ENCODE peak calls at places on chromosomes 11 and 22, in eight cellular contexts. Q is endothelial cell of umbilical vein, Y is HCT116, A is H1, L is K562, B is SK-N-SH, O is HepG2, J is GM12878. I is an unnamed sample.

GRCh38 chr11:87212891-87213290 is 175.2 kb downstream of the TMEM135 start:
- DNase-seq in O (no peak), L (no peak), Q (no peak), A (no peak), J (no peak), B (no peak), Y (no peak), I (no peak)

GRCh38 chr11:116707746-116708145 is 65.0 kb downstream of the BUD13 start:
- DNase-seq in A (no peak), L (no peak), B (no peak), Y (no peak), Q (no peak), J (no peak), O (no peak), I (no peak)

GRCh38 chr22:25420925-25421904 is 143.3 kb upstream of the GRK3 start:
- DNase-seq in J (no peak), Y (no peak), B (peak; percentile 64), A (peak; percentile 70), L (no peak), Q (no peak), O (no peak), I (no peak)

GRCh38 chr11:102320679-102321078 is 3.4 kb downstream of the BIRC3 start:
- DNase-seq in Y (no peak), L (no peak), A (no peak), J (no peak), Q (no peak), O (no peak), B (no peak), I (no peak)

GRCh38 chr11:61626580-61627380 is 45.9 kb upstream of the SYT7 start:
- DNase-seq in J (no peak), L (no peak), Q (no peak), A (peak; percentile 71), Y (no peak), B (no peak), O (peak; percentile 34), I (no peak)

GRCh38 chr11:113705871-113706654 is at the start of gene TMPRSS5:
- DNase-seq in B (no peak), O (peak; percentile 62), J (no peak), Q (no peak), L (no peak), Y (no peak), A (no peak), I (no peak)

GRCh38 chr11:34493468-34493867 is 20.1 kb downstream of the ELF5 start:
- DNase-seq in B (no peak), Q (no peak), Y (no peak), O (no peak), L (peak; percentile 25), J (no peak), A (no peak), I (no peak)

GRCh38 chr11:111836766-111837165 is 34.6 kb downstream of the ALG9 start:
- DNase-seq in Q (no peak), O (no peak), Y (no peak), J (peak; percentile 46), B (no peak), A (no peak), L (no peak), I (no peak)

GRCh38 chr11:6285019-6285418 is 25.4 kb downstream of the CCKBR start:
- DNase-seq in O (no peak), B (no peak), L (no peak), J (no peak), Q (no peak), Y (no peak), A (no peak), I (no peak)

GRCh38 chr22:48711031-48711431 is 1116.6 kb downstream of the BRD1 start:
- DNase-seq in Y (no peak), B (no peak), J (no peak), O (no peak), L (no peak), A (no peak), Q (no peak), I (no peak)

GRCh38 chr11:123253909-123254308 is 58.9 kb upstream of the CLMP start:
- DNase-seq in L (no peak), J (no peak), Y (no peak), B (no peak), O (no peak), A (no peak), Q (no peak), I (no peak)

GRCh38 chr11:34613015-34613414 is 7.9 kb upstream of the EHF start:
- DNase-seq in A (no peak), Y (no peak), L (no peak), J (no peak), Q (no peak), O (no peak), B (no peak), I (no peak)

GRCh38 chr22:42310301-42310981 is 40.0 kb upstream of the TCF20 start:
- DNase-seq in B (no peak), L (no peak), Q (no peak), A (no peak), Y (no peak), J (no peak), O (no peak), I (no peak)

GRCh38 chr11:85752890-85753581 is 57.9 kb downstream of the SYTL2 start:
- DNase-seq in J (no peak), A (no peak), Y (no peak), B (no peak), L (no peak), O (no peak), Q (peak; percentile 9), I (peak; percentile 51)

GRCh38 chr11:70503878-70504240 is 105.5 kb downstream of the CTTN start:
- DNase-seq in L (no peak), B (peak; percentile 63), A (no peak), Q (no peak), J (no peak), O (no peak), Y (no peak), I (no peak)

GRCh38 chr11:8809185-8809584 is 101.8 kb upstream of the AKIP1 start:
- DNase-seq in Q (no peak), O (no peak), Y (no peak), A (no peak), J (no peak), B (no peak), L (no peak), I (no peak)

GRCh38 chr11:126109941-126110731 is 47.5 kb upstream of the CDON start:
- DNase-seq in Y (no peak), A (no peak), J (no peak), B (no peak), O (no peak), L (no peak), Q (no peak), I (no peak)

GRCh38 chr11:113173023-113173594 is 141.3 kb upstream of the TTC12 start:
- DNase-seq in L (no peak), O (no peak), A (no peak), J (no peak), B (peak; percentile 62), Q (no peak), Y (no peak), I (peak; percentile 74)

GRCh38 chr11:61512435-61512834 is 3.9 kb downstream of the LRRC10B start:
- DNase-seq in Q (no peak), J (no peak), Y (no peak), A (no peak), L (no peak), B (no peak), O (no peak), I (no peak)

GRCh38 chr11:47267858-47268257 is 2.1 kb upstream of the MADD start:
- DNase-seq in B (no peak), A (no peak), O (no peak), Q (no peak), Y (no peak), L (peak; percentile 24), J (no peak), I (no peak)
- H3K9ac ChIP-seq in B (no peak overlapping the region), A (no peak overlapping the region), O (peak overlapping the region; percentile 73), Q (no peak overlapping the region), Y (no peak overlapping the region), L (peak overlapping the region; percentile 80), J (no peak overlapping the region), I (no peak overlapping the region)

GRCh38 chr22:37633082-37633692 is 6.3 kb upstream of the SH3BP1 start:
- DNase-seq in B (no peak), A (no peak), Y (no peak), O (no peak), L (no peak), Q (no peak), J (peak; percentile 74), I (no peak)

GRCh38 chr22:37634505-37635002 is 4.9 kb upstream of the SH3BP1 start:
- DNase-seq in A (peak; percentile 53), L (peak; percentile 57), Q (no peak), B (peak; percentile 68), J (no peak), O (no peak), Y (no peak), I (no peak)

GRCh38 chr22:37635157-37635556 is 4.3 kb upstream of the SH3BP1 start:
- DNase-seq in O (no peak), A (no peak), J (no peak), B (no peak), L (no peak), Y (no peak), Q (no peak), I (no peak)

GRCh38 chr22:37632174-37633081 is 7.0 kb upstream of the SH3BP1 start:
- DNase-seq in A (no peak), O (no peak), Q (no peak), J (no peak), Y (no peak), B (no peak), L (no peak), I (no peak)

GRCh38 chr22:37633693-37634504 is 5.6 kb upstream of the SH3BP1 start:
- DNase-seq in O (peak; percentile 85), L (peak; percentile 89), B (peak; percentile 91), Y (no peak), Q (peak; percentile 72), A (peak; percentile 70), J (peak; percentile 60), I (no peak)
- TF ChIP-seq POLR2AphosphoS5 in O (peak; percentile 72), L (peak; percentile 16), B (no peak), Y (no peak), Q (peak; percentile 70), A (peak; percentile 62), J (peak; percentile 50), I (peak; percentile 55)

GRCh38 chr11:128520886-128521696 is 66.3 kb downstream of the ETS1 start:
- DNase-seq in Q (no peak), B (no peak), O (no peak), L (no peak), J (no peak), A (no peak), Y (no peak), I (no peak)

GRCh38 chr11:128517457-128518230 is 69.7 kb downstream of the ETS1 start:
- DNase-seq in A (no peak), O (no peak), B (no peak), Y (no peak), L (no peak), J (no peak), Q (no peak), I (no peak)

GRCh38 chr11:128518493-128519207 is 68.7 kb downstream of the ETS1 start:
- DNase-seq in L (no peak), O (no peak), B (no peak), Q (no peak), J (no peak), A (no peak), Y (no peak), I (no peak)

GRCh38 chr11:128520206-128520885 is 67.0 kb downstream of the ETS1 start:
- DNase-seq in Q (no peak), J (no peak), A (no peak), Y (no peak), O (no peak), L (no peak), B (no peak), I (no peak)

GRCh38 chr11:128519353-128519752 is 68.0 kb downstream of the ETS1 start:
- DNase-seq in Y (no peak), L (no peak), B (no peak), Q (no peak), A (no peak), J (no peak), O (no peak), I (no peak)
- H3K4me3 ChIP-seq in Y (no peak overlapping the region), L (no peak overlapping the region), B (peak overlapping the region; percentile 91), Q (peak overlapping the region; percentile 5), A (no peak overlapping the region), J (peak overlapping the region; percentile 96), O (no peak overlapping the region), I (no peak overlapping the region)

GRCh38 chr11:73346186-73346935 is 29.8 kb upstream of the RELT start:
- DNase-seq in J (no peak), L (no peak), O (no peak), A (no peak), Y (no peak), B (no peak), Q (no peak), I (no peak)
- H3K9ac ChIP-seq in J (no peak overlapping the region), L (no peak overlapping the region), O (no peak overlapping the region), A (no peak overlapping the region), Y (no peak overlapping the region), B (no peak overlapping the region), Q (no peak overlapping the region), I (no peak overlapping the region)

I was measured in SK-N-MC.